ENCODE peak calls at places on chromosomes 12 and 14, in five cellular contexts. J is nephron progenitor cell, K is endothelial cell of umbilical vein, A is cardiac fibroblast, P is NCI-H460. W is an unnamed sample.

GRCh38 chr12:71335668-71336257 is 103.8 kb upstream of the LGR5 start:
- DNase-seq in P (no peak), J (no peak), K (no peak), A (no peak), W (no peak)

GRCh38 chr12:52082026-52082667 is 2.6 kb downstream of the SMIM41 start:
- DNase-seq in K (no peak), A (no peak), P (no peak), J (peak; percentile 59), W (no peak)

GRCh38 chr12:67070307-67070600 is 198.9 kb upstream of the CAND1 start:
- DNase-seq in J (no peak), K (no peak), A (no peak), P (no peak), W (no peak)

GRCh38 chr12:51371295-51371953 is 19.8 kb downstream of the GALNT6 start:
- DNase-seq in A (peak; percentile 97), K (peak; percentile 96), J (peak; percentile 53), P (peak; percentile 60), W (peak; percentile 96)

GRCh38 chr12:48105867-48106563 is at the start of gene SENP1:
- DNase-seq in K (peak; percentile 85), J (peak; percentile 88), P (peak; percentile 76), A (peak; percentile 91), W (peak; percentile 89)

GRCh38 chr12:124665516-124665915 is 98.1 kb upstream of the NCOR2 start:
- DNase-seq in A (peak; percentile 57), K (no peak), J (no peak), P (no peak), W (no peak)

GRCh38 chr14:85468815-85469214 is 61.1 kb upstream of the FLRT2 start:
- DNase-seq in J (no peak), P (no peak), K (no peak), A (no peak), W (no peak)

GRCh38 chr12:76318773-76319594 is 29.2 kb downstream of the BBS10 start:
- DNase-seq in P (no peak), J (no peak), K (no peak), A (no peak), W (no peak)

GRCh38 chr12:105850103-105850968 is 288.4 kb downstream of the NUAK1 start:
- DNase-seq in P (no peak), A (no peak), J (no peak), K (peak; percentile 48), W (peak; percentile 69)

GRCh38 chr12:42482820-42483533 is 106.6 kb downstream of the PRICKLE1 start:
- DNase-seq in P (peak; percentile 72), A (peak; percentile 68), K (peak; percentile 78), J (peak; percentile 92), W (peak; percentile 90)

GRCh38 chr12:57632369-57632897 is 568 bp downstream of the B4GALNT1 start:
- DNase-seq in J (peak; percentile 53), A (no peak), P (no peak), K (no peak), W (no peak)

GRCh38 chr14:95446470-95446869 is 70.0 kb downstream of the SYNE3 start:
- DNase-seq in K (no peak), P (no peak), J (no peak), A (no peak), W (no peak)

GRCh38 chr12:52645982-52646381 is 6.0 kb downstream of the KRT2 start:
- DNase-seq in A (no peak), P (no peak), K (no peak), J (no peak), W (no peak)

GRCh38 chr14:67940476-67940875 is 120.9 kb downstream of the RAD51B start:
- DNase-seq in A (peak; percentile 84), P (no peak), K (no peak), J (no peak), W (no peak)

GRCh38 chr12:69324797-69325466 is 23.2 kb upstream of the LYZ start:
- DNase-seq in K (no peak), A (no peak), J (no peak), P (no peak), W (no peak)

GRCh38 chr12:29725587-29726320 is 58.0 kb downstream of the TMTC1 start:
- DNase-seq in K (peak; percentile 84), J (peak; percentile 33), P (no peak), A (peak; percentile 99), W (peak; percentile 81)

GRCh38 chr14:22379727-22380126 is 209.3 kb downstream of the DAD1 start:
- DNase-seq in J (no peak), A (peak; percentile 40), K (no peak), P (no peak), W (no peak)

GRCh38 chr12:111588010-111588409 is 11.1 kb downstream of the ATXN2 start:
- DNase-seq in J (no peak), K (no peak), A (no peak), P (no peak), W (no peak)

GRCh38 chr12:89665556-89665955 is 43.1 kb downstream of the ATP2B1 start:
- DNase-seq in J (no peak), P (no peak), K (no peak), A (no peak), W (peak; percentile 5)

GRCh38 chr12:52745554-52745953 is 31.6 kb downstream of the KRT76 start:
- DNase-seq in J (no peak), K (no peak), P (no peak), A (no peak), W (no peak)

GRCh38 chr14:78758333-78758732 is 588.2 kb downstream of the NRXN3 start:
- DNase-seq in J (peak; percentile 16), K (peak; percentile 49), A (peak; percentile 37), P (peak; percentile 20), W (peak; percentile 21)

GRCh38 chr12:14435627-14436026 is 70.1 kb downstream of the ATF7IP start:
- DNase-seq in A (no peak), K (no peak), P (no peak), J (no peak), W (no peak)

GRCh38 chr12:113903381-113903863 is 62.7 kb downstream of the RBM19 start:
- DNase-seq in P (no peak), K (no peak), A (peak; percentile 81), J (no peak), W (no peak)

GRCh38 chr14:29906256-29906885 is 21.3 kb downstream of the PRKD1 start:
- DNase-seq in A (peak; percentile 74), P (no peak), K (peak; percentile 60), J (no peak), W (peak; percentile 54)

GRCh38 chr14:50083467-50084337 is 32.7 kb downstream of the VCPKMT start:
- DNase-seq in P (no peak), K (no peak), J (no peak), A (no peak), W (no peak)

GRCh38 chr12:73424484-73424883 is 1113.2 kb upstream of the ATXN7L3B start:
- DNase-seq in P (no peak), J (no peak), K (no peak), A (no peak), W (no peak)

GRCh38 chr14:87805315-87805723 is 187.7 kb downstream of the GALC start:
- DNase-seq in A (peak; percentile 28), K (no peak), J (peak; percentile 50), P (peak; percentile 34), W (peak; percentile 3)

GRCh38 chr14:69616408-69616773 is 5.0 kb downstream of the SUSD6 start:
- DNase-seq in A (no peak), J (no peak), P (no peak), K (no peak), W (no peak)

GRCh38 chr12:114045333-114045732 is 79.2 kb upstream of the RBM19 start:
- DNase-seq in A (no peak), K (no peak), P (no peak), J (no peak), W (no peak)